ENCODE peak calls at places on chromosomes 13 and 19, in seven cellular contexts. One of them, this sample, is unnamed.

GRCh38 chr19:17784201-17785008 is 10.5 kb upstream of the B3GNT3 start:
- DNase-seq in T-helper 1 cell: peak
- DNase-seq in HCT116: no peak
- DNase-seq in CD8-positive, alpha-beta T cell: peak
- DNase-seq in heart right ventricle: peak
- DNase-seq in CMK: no peak
- DNase-seq in effector CD8-positive, alpha-beta T cell: peak
- DNase-seq in this sample: no peak

GRCh38 chr19:756232-756631 is 5.3 kb downstream of the MISP start:
- DNase-seq in T-helper 1 cell: no peak
- DNase-seq in HCT116: peak
- DNase-seq in CD8-positive, alpha-beta T cell: no peak
- DNase-seq in heart right ventricle: no peak
- DNase-seq in CMK: no peak
- DNase-seq in effector CD8-positive, alpha-beta T cell: no peak
- DNase-seq in this sample: no peak

GRCh38 chr19:5130371-5131030 is 161.6 kb downstream of the KDM4B start:
- DNase-seq in T-helper 1 cell: peak
- DNase-seq in HCT116: no peak
- DNase-seq in CD8-positive, alpha-beta T cell: peak
- DNase-seq in heart right ventricle: no peak
- DNase-seq in CMK: no peak
- DNase-seq in effector CD8-positive, alpha-beta T cell: peak
- DNase-seq in this sample: no peak

GRCh38 chr13:60425332-60425731 is 28.3 kb downstream of the TDRD3 start:
- DNase-seq in T-helper 1 cell: no peak
- DNase-seq in HCT116: no peak
- DNase-seq in CD8-positive, alpha-beta T cell: no peak
- DNase-seq in heart right ventricle: no peak
- DNase-seq in CMK: no peak
- DNase-seq in effector CD8-positive, alpha-beta T cell: no peak
- DNase-seq in this sample: no peak

GRCh38 chr19:6076675-6077463 is 33.4 kb downstream of the RFX2 start:
- DNase-seq in T-helper 1 cell: no peak
- DNase-seq in HCT116: no peak
- DNase-seq in CD8-positive, alpha-beta T cell: no peak
- DNase-seq in heart right ventricle: no peak
- DNase-seq in CMK: no peak
- DNase-seq in effector CD8-positive, alpha-beta T cell: no peak
- DNase-seq in this sample: no peak

GRCh38 chr19:13002970-13003540 is 7.8 kb downstream of the NFIX start:
- DNase-seq in T-helper 1 cell: no peak
- DNase-seq in HCT116: no peak
- DNase-seq in CD8-positive, alpha-beta T cell: no peak
- DNase-seq in heart right ventricle: no peak
- DNase-seq in CMK: no peak
- DNase-seq in effector CD8-positive, alpha-beta T cell: no peak
- DNase-seq in this sample: no peak

GRCh38 chr13:101026736-101027398 is 352.3 kb upstream of the TMTC4 start:
- DNase-seq in T-helper 1 cell: no peak
- DNase-seq in HCT116: no peak
- DNase-seq in CD8-positive, alpha-beta T cell: no peak
- DNase-seq in heart right ventricle: no peak
- DNase-seq in CMK: no peak
- DNase-seq in effector CD8-positive, alpha-beta T cell: no peak
- DNase-seq in this sample: no peak

GRCh38 chr19:18046066-18046718 is 38.2 kb downstream of the ARRDC2 start:
- DNase-seq in T-helper 1 cell: no peak
- DNase-seq in HCT116: peak
- DNase-seq in CD8-positive, alpha-beta T cell: no peak
- DNase-seq in heart right ventricle: no peak
- DNase-seq in CMK: no peak
- DNase-seq in effector CD8-positive, alpha-beta T cell: no peak
- DNase-seq in this sample: no peak

GRCh38 chr19:49761625-49762311 is 1.3 kb downstream of the TSKS start:
- DNase-seq in T-helper 1 cell: no peak
- DNase-seq in HCT116: no peak
- DNase-seq in CD8-positive, alpha-beta T cell: peak
- DNase-seq in heart right ventricle: peak
- DNase-seq in CMK: no peak
- DNase-seq in effector CD8-positive, alpha-beta T cell: no peak
- DNase-seq in this sample: no peak